ENCODE peak calls at places on chromosome 9, in six cellular contexts. V is GM04504; H is transverse colon; X is mucosa of gallbladder; W is stimulated activated CD4-positive, alpha-beta T cell treated with anti-CD3 and anti-CD28 coated beads, Interleukin-1b, Interleukin-23, amount 100 ng/mL, for 24 hours; Y is sigmoid colon. J is an unnamed sample.

GRCh38 chr9:26033346-26033745 is 355.1 kb upstream of the TUSC1 start:
- DNase-seq in V (no peak), H (no peak), X (no peak), W (no peak), Y (no peak), J (no peak)

GRCh38 chr9:130922815-130923610 is 16.0 kb downstream of the FIBCD1 start:
- DNase-seq in V (no peak), H (no peak), X (no peak), W (no peak), Y (no peak), J (no peak)

GRCh38 chr9:33081128-33081851 is 4.8 kb upstream of the SMU1 start:
- DNase-seq in V (peak), H (peak), X (peak), W (peak), Y (peak), J (no peak)

GRCh38 chr9:2158111-2158610 is 143.0 kb downstream of the SMARCA2 start:
- DNase-seq in V (no peak), H (peak), X (peak), W (peak), Y (peak), J (no peak)

GRCh38 chr9:124284940-124285441 is 27.2 kb downstream of the NEK6 start:
- DNase-seq in V (no peak), H (no peak), X (no peak), W (no peak), Y (peak), J (no peak)

GRCh38 chr9:123069010-123069481 is 35.6 kb downstream of the GPR21 start:
- DNase-seq in V (peak), H (no peak), X (no peak), W (no peak), Y (no peak), J (no peak)

GRCh38 chr9:85978496-85978895 is 37.5 kb downstream of the NAA35 start:
- DNase-seq in V (no peak), H (no peak), X (no peak), W (no peak), Y (no peak), J (no peak)

GRCh38 chr9:111961011-111961410 is 64.4 kb downstream of the UGCG start:
- DNase-seq in V (no peak), H (no peak), X (no peak), W (no peak), Y (no peak), J (no peak)

GRCh38 chr9:90868555-90868954 is 66.9 kb downstream of the SYK start:
- DNase-seq in V (no peak), H (no peak), X (no peak), W (no peak), Y (no peak), J (no peak)

GRCh38 chr9:118162711-118163110 is 458.5 kb downstream of the TLR4 start:
- DNase-seq in V (no peak), H (no peak), X (no peak), W (no peak), Y (no peak), J (no peak)

GRCh38 chr9:100590481-100590880 is 12.6 kb downstream of the CAVIN4 start:
- DNase-seq in V (no peak), H (no peak), X (no peak), W (no peak), Y (no peak), J (no peak)

GRCh38 chr9:114775981-114776380 is 29.9 kb downstream of the TNFSF15 start:
- DNase-seq in V (no peak), H (no peak), X (no peak), W (no peak), Y (no peak), J (no peak)

GRCh38 chr9:126885089-126885753 is 24.8 kb downstream of the ZBTB34 start:
- DNase-seq in V (no peak), H (no peak), X (peak), W (no peak), Y (no peak), J (no peak)

GRCh38 chr9:99057665-99058625 is 47.0 kb upstream of the TGFBR1 start:
- DNase-seq in V (peak), H (peak), X (peak), W (peak), Y (no peak), J (no peak)

GRCh38 chr9:70868044-70868443 is 253.4 kb downstream of the TRPM3 start:
- DNase-seq in V (no peak), H (no peak), X (no peak), W (no peak), Y (no peak), J (no peak)

GRCh38 chr9:137357166-137357565 is 55.1 kb upstream of the NRARP start:
- DNase-seq in V (no peak), H (no peak), X (no peak), W (no peak), Y (no peak), J (no peak)

GRCh38 chr9:114166606-114167572 is 11.6 kb downstream of the COL27A1 start:
- DNase-seq in V (no peak), H (no peak), X (no peak), W (no peak), Y (no peak), J (no peak)

GRCh38 chr9:27600254-27600653 is 27.0 kb upstream of the C9orf72 start:
- DNase-seq in V (no peak), H (no peak), X (no peak), W (no peak), Y (peak), J (no peak)

GRCh38 chr9:135083831-135084230 is 3.6 kb upstream of the OLFM1 start:
- DNase-seq in V (no peak), H (peak), X (no peak), W (no peak), Y (no peak), J (no peak)

GRCh38 chr9:129320575-129321311 is 142.7 kb upstream of the IER5L start:
- DNase-seq in V (peak), H (peak), X (peak), W (peak), Y (peak), J (no peak)

GRCh38 chr9:110995511-110996340 is 42.5 kb downstream of the LPAR1 start:
- DNase-seq in V (no peak), H (no peak), X (no peak), W (no peak), Y (no peak), J (no peak)

GRCh38 chr9:23663536-23663935 is 162.5 kb downstream of the ELAVL2 start:
- DNase-seq in V (no peak), H (no peak), X (no peak), W (no peak), Y (no peak), J (no peak)

GRCh38 chr9:136409557-136410455 is 608 bp downstream of the ENTR1 start:
- DNase-seq in V (no peak), H (peak), X (no peak), W (no peak), Y (no peak), J (no peak)

GRCh38 chr9:113608082-113608685 is 144.7 kb downstream of the RGS3 start:
- DNase-seq in V (no peak), H (no peak), X (no peak), W (no peak), Y (no peak), J (no peak)

GRCh38 chr9:121122450-121123032 is 47.8 kb downstream of the CNTRL start:
- DNase-seq in V (no peak), H (no peak), X (no peak), W (no peak), Y (no peak), J (no peak)

GRCh38 chr9:4339783-4340335 is 40.0 kb upstream of the GLIS3 start:
- DNase-seq in V (no peak), H (no peak), X (no peak), W (no peak), Y (no peak), J (no peak)

GRCh38 chr9:93587651-93588347 is 11.4 kb downstream of the PHF2 start:
- DNase-seq in V (no peak), H (no peak), X (no peak), W (no peak), Y (no peak), J (no peak)

GRCh38 chr9:121074370-121075250 is at the start of gene CNTRL:
- DNase-seq in V (peak), H (peak), X (peak), W (peak), Y (peak), J (peak)

GRCh38 chr9:105114318-105114717 is 130.1 kb upstream of the SLC44A1 start:
- DNase-seq in V (no peak), H (no peak), X (no peak), W (no peak), Y (no peak), J (no peak)

GRCh38 chr9:3282365-3282764 is 243.4 kb downstream of the RFX3 start:
- DNase-seq in V (no peak), H (no peak), X (no peak), W (no peak), Y (no peak), J (no peak)

J was measured in breast epithelium.